ENCODE peak calls at places on chromosomes 3 and 15, in four cellular contexts. One of them, this sample, is unnamed.

GRCh38 chr3:55795736-55796135 is 308.6 kb upstream of the WNT5A start:
- DNase-seq in RWPE2: no peak
- DNase-seq in aorta: no peak
- DNase-seq in heart left ventricle: no peak
- DNase-seq in this sample: no peak

GRCh38 chr15:83504365-83504764 is 57.2 kb downstream of the SH3GL3 start:
- DNase-seq in RWPE2: peak; percentile 39
- DNase-seq in aorta: no peak
- DNase-seq in heart left ventricle: no peak
- DNase-seq in this sample: no peak

GRCh38 chr3:86995537-86995936 is 4.6 kb upstream of the VGLL3 start:
- DNase-seq in RWPE2: no peak
- DNase-seq in aorta: no peak
- DNase-seq in heart left ventricle: no peak
- DNase-seq in this sample: no peak

GRCh38 chr3:165903885-165904284 is 66.7 kb upstream of the BCHE start:
- DNase-seq in RWPE2: no peak
- DNase-seq in aorta: no peak
- DNase-seq in heart left ventricle: no peak
- DNase-seq in this sample: no peak

GRCh38 chr3:190378240-190378891 is 9.6 kb upstream of the CLDN16 start:
- DNase-seq in RWPE2: no peak
- DNase-seq in aorta: no peak
- DNase-seq in heart left ventricle: no peak
- DNase-seq in this sample: no peak

GRCh38 chr15:92421980-92422379 is 28.3 kb downstream of the ST8SIA2 start:
- DNase-seq in RWPE2: no peak
- DNase-seq in aorta: no peak
- DNase-seq in heart left ventricle: no peak
- DNase-seq in this sample: no peak

GRCh38 chr3:156725706-156726105 is 51.3 kb downstream of the TIPARP start:
- DNase-seq in RWPE2: no peak
- DNase-seq in aorta: no peak
- DNase-seq in heart left ventricle: no peak
- DNase-seq in this sample: no peak

GRCh38 chr15:77495806-77496589 is 75.3 kb downstream of the HMG20A start:
- DNase-seq in RWPE2: no peak
- DNase-seq in aorta: no peak
- DNase-seq in heart left ventricle: peak; percentile 65
- DNase-seq in this sample: no peak

GRCh38 chr3:128426128-128426921 is 40.4 kb downstream of the DNAJB8 start:
- DNase-seq in RWPE2: no peak
- DNase-seq in aorta: no peak
- DNase-seq in heart left ventricle: peak; percentile 36
- DNase-seq in this sample: peak; percentile 45

GRCh38 chr15:90015749-90016148 is 14.6 kb downstream of the ZNF710 start:
- DNase-seq in RWPE2: peak; percentile 86
- DNase-seq in aorta: no peak
- DNase-seq in heart left ventricle: no peak
- DNase-seq in this sample: no peak

GRCh38 chr3:129017531-129017899 is 16.4 kb downstream of the EFCC1 start:
- DNase-seq in RWPE2: no peak
- DNase-seq in aorta: no peak
- DNase-seq in heart left ventricle: no peak
- DNase-seq in this sample: no peak

GRCh38 chr15:35784745-35785144 is 238.8 kb upstream of the DPH6 start:
- DNase-seq in RWPE2: no peak
- DNase-seq in aorta: no peak
- DNase-seq in heart left ventricle: no peak
- DNase-seq in this sample: peak; percentile 17

GRCh38 chr3:152557302-152557999 is 277.5 kb upstream of the P2RY1 start:
- DNase-seq in RWPE2: no peak
- DNase-seq in aorta: no peak
- DNase-seq in heart left ventricle: no peak
- DNase-seq in this sample: no peak

DNA sequence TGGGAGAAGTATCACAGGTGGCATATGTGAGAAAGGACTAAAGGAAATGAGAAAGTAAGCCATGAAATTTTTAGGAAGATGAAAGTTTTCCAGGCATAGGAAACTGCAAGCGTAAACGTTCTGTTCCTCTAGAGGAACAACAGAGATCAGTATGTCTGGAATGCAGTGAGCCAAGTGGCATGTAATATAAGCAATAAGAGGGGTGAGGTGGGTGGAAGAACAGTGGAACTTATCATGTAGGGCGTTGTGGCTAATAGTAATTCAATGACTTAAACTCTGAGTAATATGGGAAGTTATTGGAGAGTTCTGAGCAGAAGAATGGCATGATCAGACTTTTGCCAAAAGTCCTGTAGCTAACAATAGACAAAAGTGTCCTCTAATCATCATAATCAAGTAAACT is 902.9 kb downstream of the EPHA3 start:
- DNase-seq in RWPE2: no peak
- DNase-seq in aorta: no peak
- DNase-seq in heart left ventricle: no peak
- DNase-seq in this sample: peak; percentile 35
- H3K27ac ChIP-seq in RWPE2: peak overlapping the region; percentile 56
- H3K27ac ChIP-seq in aorta: no peak overlapping the region
- H3K27ac ChIP-seq in heart left ventricle: no peak overlapping the region
- H3K27ac ChIP-seq in this sample: no peak overlapping the region

GRCh38 chr3:14282706-14283075 is 104.1 kb downstream of the LSM3 start:
- DNase-seq in RWPE2: no peak
- DNase-seq in aorta: no peak
- DNase-seq in heart left ventricle: no peak
- DNase-seq in this sample: no peak
- H3K4me1 ChIP-seq in RWPE2: no peaks in the 10 kb centered on the region
- H3K4me1 ChIP-seq in aorta: no peaks in the 10 kb centered on the region
- H3K4me1 ChIP-seq in heart left ventricle: no peaks in the 10 kb centered on the region
- H3K4me1 ChIP-seq in this sample: peaks cover 23% of the 10 kb centered on the region

GRCh38 chr15:66825731-66826130 is 123.7 kb downstream of the SMAD6 start:
- DNase-seq in RWPE2: peak; percentile 55
- DNase-seq in aorta: no peak
- DNase-seq in heart left ventricle: no peak
- DNase-seq in this sample: no peak
- H3K27me3 ChIP-seq in RWPE2: no peaks in the 10 kb centered on the region
- H3K27me3 ChIP-seq in aorta: no peaks in the 10 kb centered on the region
- H3K27me3 ChIP-seq in heart left ventricle: no peaks in the 10 kb centered on the region
- H3K27me3 ChIP-seq in this sample: peaks cover 5% of the 10 kb centered on the region

GRCh38 chr15:59372352-59373211 is at the start of gene MYO1E:
- DNase-seq in RWPE2: peak; percentile 98
- DNase-seq in aorta: peak; percentile 90
- DNase-seq in heart left ventricle: peak; percentile 93
- DNase-seq in this sample: peak; percentile 94
- H3K27ac ChIP-seq in RWPE2: peak within 1 kb of the TSS; percentile 96
- H3K27ac ChIP-seq in aorta: peak within 1 kb of the TSS; percentile 93
- H3K27ac ChIP-seq in heart left ventricle: peak within 1 kb of the TSS; percentile 95
- H3K27ac ChIP-seq in this sample: peak within 1 kb of the TSS; percentile 72

GRCh38 chr3:57637391-57637790 is 40.2 kb upstream of the ARF4 start:
- DNase-seq in RWPE2: no peak
- DNase-seq in aorta: no peak
- DNase-seq in heart left ventricle: no peak
- DNase-seq in this sample: no peak
- H3K4me1 ChIP-seq in RWPE2: no peaks in the 10 kb centered on the region
- H3K4me1 ChIP-seq in aorta: no peaks in the 10 kb centered on the region
- H3K4me1 ChIP-seq in heart left ventricle: no peaks in the 10 kb centered on the region
- H3K4me1 ChIP-seq in this sample: no peaks in the 10 kb centered on the region

DNA sequence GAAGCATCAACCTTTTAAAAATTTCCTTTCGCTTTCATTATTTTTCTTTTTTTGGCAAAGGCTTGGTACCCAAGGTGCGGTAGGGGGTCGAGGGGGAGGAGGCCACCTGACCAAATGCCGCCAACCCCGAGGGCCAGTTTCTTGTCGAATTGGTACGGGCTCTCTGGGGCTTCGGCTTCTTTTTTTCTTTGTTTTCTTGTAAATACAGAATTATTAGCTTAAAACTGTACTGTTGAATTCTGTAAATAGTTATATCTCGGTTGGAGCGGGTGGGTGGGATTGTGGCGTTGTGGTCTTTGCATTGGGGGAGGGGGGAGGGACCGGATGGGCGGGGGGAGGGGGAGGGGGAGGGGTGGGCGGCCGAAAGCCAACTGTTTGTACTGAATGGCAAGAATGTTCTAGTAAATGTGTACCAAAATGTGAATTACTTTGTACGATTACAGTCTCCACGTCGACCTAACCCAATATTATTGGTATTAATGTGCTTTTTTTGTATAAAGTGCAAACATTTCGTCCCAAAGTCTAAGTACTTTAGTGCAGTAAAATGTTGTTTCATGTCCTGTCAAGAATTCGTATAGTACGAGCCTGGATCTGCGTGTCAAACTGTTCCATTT is 4.7 kb downstream of the ZIC1 start:
- DNase-seq in RWPE2: no peak
- DNase-seq in aorta: no peak
- DNase-seq in heart left ventricle: no peak
- DNase-seq in this sample: no peak
- H3K27me3 ChIP-seq in RWPE2: peaks cover 99% of the 10 kb centered on the region
- H3K27me3 ChIP-seq in aorta: no peaks in the 10 kb centered on the region
- H3K27me3 ChIP-seq in heart left ventricle: peaks cover 98% of the 10 kb centered on the region
- H3K27me3 ChIP-seq in this sample: no peaks in the 10 kb centered on the region

DNA sequence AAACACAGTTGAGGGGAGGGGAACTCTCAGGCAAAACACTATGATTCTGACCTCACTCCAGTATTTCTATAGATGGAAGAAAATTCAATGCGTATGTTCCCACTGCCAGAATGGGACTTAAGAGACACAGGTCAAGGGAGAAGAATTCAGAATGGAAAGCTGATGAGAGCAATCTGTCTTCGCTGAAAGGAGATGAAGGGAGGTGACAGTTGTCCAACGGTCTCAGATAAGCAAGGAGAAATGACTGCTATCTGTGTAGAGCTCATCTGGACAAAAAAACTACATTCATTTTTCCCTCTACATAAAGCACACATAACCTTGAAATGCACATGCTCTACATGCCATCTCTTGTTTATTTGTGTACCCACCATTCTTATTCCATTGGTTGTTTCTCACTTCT is 405.1 kb downstream of the LSAMP start:
- DNase-seq in RWPE2: no peak
- DNase-seq in aorta: no peak
- DNase-seq in heart left ventricle: no peak
- DNase-seq in this sample: no peak
- H3K27ac ChIP-seq in RWPE2: no peak overlapping the region
- H3K27ac ChIP-seq in aorta: no peak overlapping the region
- H3K27ac ChIP-seq in heart left ventricle: no peak overlapping the region
- H3K27ac ChIP-seq in this sample: no peak overlapping the region

GRCh38 chr3:45665101-45665572 is 24.1 kb upstream of the SACM1L start:
- DNase-seq in RWPE2: no peak
- DNase-seq in aorta: no peak
- DNase-seq in heart left ventricle: peak; percentile 68
- DNase-seq in this sample: peak; percentile 71

GRCh38 chr3:45670995-45671394 is 18.2 kb upstream of the SACM1L start:
- DNase-seq in RWPE2: no peak
- DNase-seq in aorta: no peak
- DNase-seq in heart left ventricle: no peak
- DNase-seq in this sample: no peak

GRCh38 chr3:45667569-45667967 is 21.6 kb upstream of the SACM1L start:
- DNase-seq in RWPE2: no peak
- DNase-seq in aorta: no peak
- DNase-seq in heart left ventricle: no peak
- DNase-seq in this sample: no peak

GRCh38 chr3:45664558-45664957 is 24.6 kb upstream of the SACM1L start:
- DNase-seq in RWPE2: no peak
- DNase-seq in aorta: no peak
- DNase-seq in heart left ventricle: no peak
- DNase-seq in this sample: no peak

DNA sequence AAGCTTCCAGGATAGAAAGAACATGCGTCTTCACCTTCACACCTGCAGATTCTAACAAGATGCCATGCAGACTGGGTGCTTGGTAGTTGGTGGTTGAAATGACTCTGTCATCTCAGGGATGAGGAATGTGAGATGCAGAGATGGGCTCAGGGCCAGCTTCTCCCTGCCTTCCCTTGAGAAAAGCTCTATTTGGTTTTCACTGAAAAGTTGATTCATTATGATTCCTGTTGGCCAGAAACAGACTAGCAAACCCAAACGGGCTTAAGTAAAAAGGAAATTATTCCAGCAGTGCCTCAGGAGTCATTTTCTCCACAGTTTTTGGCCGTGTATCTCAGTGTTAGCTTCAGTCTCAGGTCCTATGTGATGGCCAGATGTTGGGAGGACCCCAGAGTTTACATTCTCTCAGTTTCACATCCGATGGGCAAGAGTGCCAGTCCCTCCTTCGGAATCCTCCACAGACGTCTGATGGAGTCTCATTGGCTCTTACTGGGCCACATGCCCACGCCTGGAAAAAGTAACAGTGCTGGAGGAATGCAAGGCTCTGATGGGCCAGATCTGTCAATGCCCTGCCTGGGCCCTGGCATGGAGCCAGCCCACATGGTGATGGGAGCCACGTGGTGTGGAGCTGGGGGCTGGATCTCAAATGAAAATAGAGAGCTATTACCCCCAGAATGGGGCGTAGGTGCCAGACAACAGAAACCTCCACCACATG is 22.3 kb upstream of the SACM1L start:
- DNase-seq in RWPE2: no peak
- DNase-seq in aorta: peak; percentile 79
- DNase-seq in heart left ventricle: peak; percentile 68
- DNase-seq in this sample: peak; percentile 20
- H3K4me1 ChIP-seq in RWPE2: peaks cover 18% of the 10 kb centered on the region
- H3K4me1 ChIP-seq in aorta: peaks cover 8% of the 10 kb centered on the region
- H3K4me1 ChIP-seq in heart left ventricle: peaks cover 55% of the 10 kb centered on the region
- H3K4me1 ChIP-seq in this sample: peaks cover 25% of the 10 kb centered on the region

DNA sequence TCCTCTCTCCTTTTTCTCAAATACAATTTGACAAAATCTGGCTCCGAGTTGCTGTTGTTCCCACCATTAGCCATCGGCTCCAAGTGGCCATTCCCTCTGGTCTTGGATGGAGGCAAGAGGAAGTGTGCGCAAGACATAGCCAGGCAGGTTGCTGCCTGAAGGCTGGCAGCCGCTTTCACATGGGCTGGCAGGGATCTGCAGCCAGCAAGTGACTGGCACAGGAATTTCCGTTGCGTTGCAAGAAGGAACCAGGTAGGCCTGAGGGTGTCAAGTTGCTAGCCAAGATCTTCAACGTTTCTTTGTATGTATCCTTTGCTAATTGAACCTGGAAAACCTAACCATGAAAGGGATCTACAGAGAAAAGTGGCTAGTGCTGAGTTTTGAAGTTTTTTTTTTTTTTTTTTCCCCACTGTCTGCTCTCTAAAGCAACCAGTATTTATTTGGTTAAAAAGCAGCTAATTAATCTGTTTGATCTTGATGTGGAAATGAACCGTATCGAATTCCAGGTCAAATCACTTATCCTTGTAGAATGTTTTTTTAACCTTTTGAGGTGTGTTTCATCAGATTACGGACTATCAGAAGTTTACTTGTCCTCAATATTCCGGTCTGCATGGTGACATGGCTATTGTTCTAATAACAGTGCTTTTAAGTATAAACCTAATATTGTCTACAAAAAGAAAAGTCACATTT is 117.1 kb downstream of the FNDC3B start:
- DNase-seq in RWPE2: peak; percentile 86
- DNase-seq in aorta: peak; percentile 63
- DNase-seq in heart left ventricle: no peak
- DNase-seq in this sample: no peak
- H3K27me3 ChIP-seq in RWPE2: no peaks in the 10 kb centered on the region
- H3K27me3 ChIP-seq in aorta: no peaks in the 10 kb centered on the region
- H3K27me3 ChIP-seq in heart left ventricle: no peaks in the 10 kb centered on the region
- H3K27me3 ChIP-seq in this sample: no peaks in the 10 kb centered on the region